ENCODE peak calls at places on chromosome 17, in five cellular contexts. One of them, this sample, is unnamed.

GRCh38 chr17:46984892-46985291 is 5.8 kb upstream of the RPRML start:
- DNase-seq in activated CD8-positive, alpha-beta T cell treated with anti-CD3 and anti-CD28 coated beads, Interleukin-2, amount 10 ng/mL, durations not matched to agents 7 days and 5 days: no peak
- DNase-seq in epithelial cell of esophagus: no peak
- DNase-seq in esophagus squamous epithelium: no peak
- DNase-seq in cardiac muscle cell: no peak
- DNase-seq in this sample: no peak

GRCh38 chr17:76466775-76467130 is 650 bp upstream of the AANAT start:
- DNase-seq in cardiac muscle cell: no peak
- DNase-seq in esophagus squamous epithelium: no peak
- DNase-seq in epithelial cell of esophagus: no peak
- DNase-seq in activated CD8-positive, alpha-beta T cell treated with anti-CD3 and anti-CD28 coated beads, Interleukin-2, amount 10 ng/mL, durations not matched to agents 7 days and 5 days: no peak
- DNase-seq in this sample: no peak

GRCh38 chr17:3474212-3474611 is 1.6 kb upstream of the ASPA start:
- DNase-seq in cardiac muscle cell: peak
- DNase-seq in epithelial cell of esophagus: no peak
- DNase-seq in esophagus squamous epithelium: no peak
- DNase-seq in activated CD8-positive, alpha-beta T cell treated with anti-CD3 and anti-CD28 coated beads, Interleukin-2, amount 10 ng/mL, durations not matched to agents 7 days and 5 days: no peak
- DNase-seq in this sample: no peak

GRCh38 chr17:28335959-28336871 is 654 bp downstream of the TNFAIP1 start:
- DNase-seq in epithelial cell of esophagus: peak
- DNase-seq in activated CD8-positive, alpha-beta T cell treated with anti-CD3 and anti-CD28 coated beads, Interleukin-2, amount 10 ng/mL, durations not matched to agents 7 days and 5 days: peak
- DNase-seq in cardiac muscle cell: peak
- DNase-seq in esophagus squamous epithelium: no peak
- DNase-seq in this sample: peak

GRCh38 chr17:66276328-66276937 is 26.0 kb upstream of the PRKCA start:
- DNase-seq in esophagus squamous epithelium: no peak
- DNase-seq in activated CD8-positive, alpha-beta T cell treated with anti-CD3 and anti-CD28 coated beads, Interleukin-2, amount 10 ng/mL, durations not matched to agents 7 days and 5 days: no peak
- DNase-seq in cardiac muscle cell: peak
- DNase-seq in epithelial cell of esophagus: peak
- DNase-seq in this sample: peak

GRCh38 chr17:12571606-12572005 is 94.1 kb upstream of the MYOCD start:
- DNase-seq in esophagus squamous epithelium: no peak
- DNase-seq in cardiac muscle cell: no peak
- DNase-seq in epithelial cell of esophagus: no peak
- DNase-seq in activated CD8-positive, alpha-beta T cell treated with anti-CD3 and anti-CD28 coated beads, Interleukin-2, amount 10 ng/mL, durations not matched to agents 7 days and 5 days: no peak
- DNase-seq in this sample: no peak

GRCh38 chr17:63275318-63275967 is 170.7 kb downstream of the CYB561 start:
- DNase-seq in cardiac muscle cell: peak
- DNase-seq in epithelial cell of esophagus: peak
- DNase-seq in activated CD8-positive, alpha-beta T cell treated with anti-CD3 and anti-CD28 coated beads, Interleukin-2, amount 10 ng/mL, durations not matched to agents 7 days and 5 days: no peak
- DNase-seq in esophagus squamous epithelium: no peak
- DNase-seq in this sample: peak

GRCh38 chr17:82881900-82882714 is 42.3 kb upstream of the ZNF750 start:
- DNase-seq in activated CD8-positive, alpha-beta T cell treated with anti-CD3 and anti-CD28 coated beads, Interleukin-2, amount 10 ng/mL, durations not matched to agents 7 days and 5 days: no peak
- DNase-seq in cardiac muscle cell: no peak
- DNase-seq in epithelial cell of esophagus: no peak
- DNase-seq in esophagus squamous epithelium: no peak
- DNase-seq in this sample: no peak

GRCh38 chr17:38706625-38707298 is 1.7 kb downstream of the MLLT6 start:
- DNase-seq in cardiac muscle cell: no peak
- DNase-seq in epithelial cell of esophagus: no peak
- DNase-seq in esophagus squamous epithelium: no peak
- DNase-seq in activated CD8-positive, alpha-beta T cell treated with anti-CD3 and anti-CD28 coated beads, Interleukin-2, amount 10 ng/mL, durations not matched to agents 7 days and 5 days: peak
- DNase-seq in this sample: peak

GRCh38 chr17:37286430-37286829 is 89.4 kb upstream of the C17orf78 start:
- DNase-seq in cardiac muscle cell: no peak
- DNase-seq in epithelial cell of esophagus: no peak
- DNase-seq in activated CD8-positive, alpha-beta T cell treated with anti-CD3 and anti-CD28 coated beads, Interleukin-2, amount 10 ng/mL, durations not matched to agents 7 days and 5 days: no peak
- DNase-seq in esophagus squamous epithelium: no peak
- DNase-seq in this sample: peak

This sample was measured in trophoblast cell.